ENCODE peak calls at places on chromosomes 7 and 10, in seven cellular contexts. One of them, this sample, is unnamed.

GRCh38 chr10:129788211-129788610 is 175.9 kb downstream of the EBF3 start:
- DNase-seq in neuronal stem cell: no peak
- DNase-seq in H9: no peak
- DNase-seq in neural progenitor cell: no peak
- DNase-seq in fibroblast of lung: no peak
- DNase-seq in GM23338: no peak
- DNase-seq in IMR-90: no peak
- DNase-seq in this sample: no peak

GRCh38 chr7:25360471-25360870 is 132.2 kb upstream of the NPVF start:
- DNase-seq in H9: no peak
- DNase-seq in fibroblast of lung: no peak
- DNase-seq in neural progenitor cell: no peak
- DNase-seq in IMR-90: no peak
- DNase-seq in neuronal stem cell: no peak
- DNase-seq in GM23338: no peak
- DNase-seq in this sample: no peak

GRCh38 chr7:106177738-106178592 is 65.9 kb upstream of the SYPL1 start:
- DNase-seq in GM23338: no peak
- DNase-seq in fibroblast of lung: no peak
- DNase-seq in neuronal stem cell: no peak
- DNase-seq in H9: no peak
- DNase-seq in IMR-90: no peak
- DNase-seq in neural progenitor cell: no peak
- DNase-seq in this sample: no peak

GRCh38 chr7:66070222-66070621 is 5.4 kb upstream of the ASL start:
- DNase-seq in H9: no peak
- DNase-seq in fibroblast of lung: peak
- DNase-seq in neuronal stem cell: no peak
- DNase-seq in GM23338: no peak
- DNase-seq in neural progenitor cell: no peak
- DNase-seq in IMR-90: no peak
- DNase-seq in this sample: no peak

GRCh38 chr7:44796034-44796503 is 412 bp upstream of the PPIA start:
- DNase-seq in IMR-90: peak
- DNase-seq in neural progenitor cell: peak
- DNase-seq in neuronal stem cell: no peak
- DNase-seq in fibroblast of lung: peak
- DNase-seq in GM23338: peak
- DNase-seq in H9: no peak
- DNase-seq in this sample: peak

GRCh38 chr7:38704751-38705150 is 73.6 kb upstream of the AMPH start:
- DNase-seq in neural progenitor cell: no peak
- DNase-seq in H9: no peak
- DNase-seq in IMR-90: no peak
- DNase-seq in fibroblast of lung: no peak
- DNase-seq in GM23338: no peak
- DNase-seq in neuronal stem cell: no peak
- DNase-seq in this sample: no peak

GRCh38 chr7:157641866-157642265 is 305.1 kb downstream of the DNAJB6 start:
- DNase-seq in H9: no peak
- DNase-seq in GM23338: no peak
- DNase-seq in IMR-90: no peak
- DNase-seq in fibroblast of lung: no peak
- DNase-seq in neuronal stem cell: no peak
- DNase-seq in neural progenitor cell: no peak
- DNase-seq in this sample: no peak

GRCh38 chr10:78185693-78186055 is 152.0 kb downstream of the RPS24 start:
- DNase-seq in fibroblast of lung: no peak
- DNase-seq in GM23338: no peak
- DNase-seq in neural progenitor cell: no peak
- DNase-seq in H9: no peak
- DNase-seq in neuronal stem cell: no peak
- DNase-seq in IMR-90: no peak
- DNase-seq in this sample: no peak

GRCh38 chr10:29646960-29647431 is 12.2 kb upstream of the SVIL start:
- DNase-seq in fibroblast of lung: peak
- DNase-seq in GM23338: no peak
- DNase-seq in H9: no peak
- DNase-seq in neural progenitor cell: no peak
- DNase-seq in neuronal stem cell: no peak
- DNase-seq in IMR-90: peak
- DNase-seq in this sample: no peak

GRCh38 chr7:83456413-83456812 is 192.5 kb downstream of the SEMA3E start:
- DNase-seq in IMR-90: no peak
- DNase-seq in neuronal stem cell: no peak
- DNase-seq in GM23338: no peak
- DNase-seq in neural progenitor cell: no peak
- DNase-seq in fibroblast of lung: no peak
- DNase-seq in H9: no peak
- DNase-seq in this sample: no peak
- H2AFZ ChIP-seq in IMR-90: no peak
- H2AFZ ChIP-seq in neuronal stem cell: no peak
- H2AFZ ChIP-seq in GM23338: no peak
- H2AFZ ChIP-seq in neural progenitor cell: no peak
- H2AFZ ChIP-seq in fibroblast of lung: no peak
- H2AFZ ChIP-seq in H9: no peak
- H2AFZ ChIP-seq in this sample: no peak

DNA sequence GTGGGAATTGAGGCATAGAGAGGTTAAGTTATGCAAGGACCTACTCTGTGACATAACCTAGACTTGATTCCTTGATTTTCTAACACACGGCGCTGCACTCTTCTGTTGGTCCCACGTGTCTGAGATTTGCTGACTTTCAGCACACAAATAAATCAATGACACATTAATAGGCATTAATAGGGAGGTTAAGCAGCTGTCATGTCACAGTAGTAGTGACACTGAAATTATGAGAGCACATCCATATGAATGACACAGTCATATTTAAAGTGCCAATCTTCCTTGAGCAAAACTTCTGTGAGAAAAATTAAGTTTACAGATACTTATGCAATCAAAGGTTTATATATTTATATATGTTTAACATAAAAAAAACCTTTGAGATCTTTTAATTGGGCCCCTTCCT is 805.4 kb upstream of the SORCS1 start:
- DNase-seq in neural progenitor cell: no peak
- DNase-seq in neuronal stem cell: no peak
- DNase-seq in H9: no peak
- DNase-seq in IMR-90: no peak
- DNase-seq in GM23338: no peak
- DNase-seq in fibroblast of lung: no peak
- DNase-seq in this sample: no peak
- H2AFZ ChIP-seq in neural progenitor cell: no peak
- H2AFZ ChIP-seq in neuronal stem cell: no peak
- H2AFZ ChIP-seq in H9: no peak
- H2AFZ ChIP-seq in IMR-90: no peak
- H2AFZ ChIP-seq in GM23338: no peak
- H2AFZ ChIP-seq in fibroblast of lung: no peak
- H2AFZ ChIP-seq in this sample: no peak

GRCh38 chr7:40749877-40750276 is 615.1 kb downstream of the SUGCT start:
- DNase-seq in H9: no peak
- DNase-seq in GM23338: peak
- DNase-seq in neural progenitor cell: no peak
- DNase-seq in IMR-90: peak
- DNase-seq in fibroblast of lung: peak
- DNase-seq in neuronal stem cell: no peak
- DNase-seq in this sample: no peak
- H2AFZ ChIP-seq in H9: no peak
- H2AFZ ChIP-seq in GM23338: no peak
- H2AFZ ChIP-seq in neural progenitor cell: peak
- H2AFZ ChIP-seq in IMR-90: no peak
- H2AFZ ChIP-seq in fibroblast of lung: no peak
- H2AFZ ChIP-seq in neuronal stem cell: no peak
- H2AFZ ChIP-seq in this sample: no peak

DNA sequence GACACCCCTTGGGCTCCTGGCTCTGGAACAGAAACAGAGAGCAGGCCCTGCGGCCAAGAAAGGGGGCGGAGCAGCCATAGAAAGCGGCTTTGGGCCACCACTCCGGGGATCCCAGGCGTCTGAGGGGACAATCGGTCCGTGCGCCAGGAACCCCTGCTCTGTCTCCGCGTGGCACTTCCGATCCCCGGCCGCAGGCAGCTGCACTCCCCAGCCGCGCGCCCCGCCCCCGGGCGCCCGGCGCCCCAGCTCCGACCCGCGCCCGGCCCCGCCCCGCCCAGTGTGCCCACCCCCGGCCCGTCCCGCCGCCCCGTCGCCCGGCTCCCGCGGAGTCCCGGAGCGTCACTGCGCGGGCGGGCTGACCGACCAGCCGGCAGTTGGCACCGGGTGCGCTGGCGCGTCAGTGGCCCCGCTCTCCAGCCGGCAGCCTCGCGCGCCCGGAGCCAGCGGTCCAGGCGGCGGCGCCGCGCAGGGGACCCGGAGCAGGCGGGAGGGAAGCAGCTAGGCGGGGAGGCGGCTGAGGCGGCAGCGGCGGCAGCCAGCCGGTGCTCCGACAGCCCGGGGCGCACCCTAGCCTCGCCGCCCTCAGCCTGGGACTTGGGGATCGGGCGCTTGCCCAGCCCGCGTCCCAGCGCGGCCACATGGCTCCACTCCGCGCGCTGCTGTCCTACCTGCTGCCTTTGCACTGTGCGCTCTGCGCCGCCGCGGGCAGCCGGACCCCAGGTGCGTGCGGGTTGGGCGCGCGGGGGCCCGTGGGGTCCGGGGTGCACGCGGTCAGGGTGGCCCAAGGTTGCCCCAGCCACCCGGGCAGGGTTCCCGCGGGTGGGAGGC is at the start of gene ADAMTS14:
- DNase-seq in neuronal stem cell: peak
- DNase-seq in fibroblast of lung: peak
- DNase-seq in neural progenitor cell: peak
- DNase-seq in GM23338: peak
- DNase-seq in H9: peak
- DNase-seq in IMR-90: no peak
- DNase-seq in this sample: peak
- H2AFZ ChIP-seq in neuronal stem cell: peak
- H2AFZ ChIP-seq in fibroblast of lung: no peak
- H2AFZ ChIP-seq in neural progenitor cell: peak
- H2AFZ ChIP-seq in GM23338: peak
- H2AFZ ChIP-seq in H9: no peak
- H2AFZ ChIP-seq in IMR-90: peak
- H2AFZ ChIP-seq in this sample: peak

GRCh38 chr10:60311821-60312220 is 77.9 kb downstream of the ANK3 start:
- DNase-seq in neuronal stem cell: no peak
- DNase-seq in fibroblast of lung: no peak
- DNase-seq in neural progenitor cell: no peak
- DNase-seq in H9: no peak
- DNase-seq in IMR-90: no peak
- DNase-seq in GM23338: no peak
- DNase-seq in this sample: no peak
- H2AFZ ChIP-seq in neuronal stem cell: no peak
- H2AFZ ChIP-seq in fibroblast of lung: no peak
- H2AFZ ChIP-seq in neural progenitor cell: no peak
- H2AFZ ChIP-seq in H9: no peak
- H2AFZ ChIP-seq in IMR-90: no peak
- H2AFZ ChIP-seq in GM23338: no peak
- H2AFZ ChIP-seq in this sample: no peak

GRCh38 chr10:128150045-128150493 is 23.8 kb upstream of the MKI67 start:
- DNase-seq in fibroblast of lung: peak
- DNase-seq in GM23338: peak
- DNase-seq in neuronal stem cell: peak
- DNase-seq in H9: peak
- DNase-seq in IMR-90: peak
- DNase-seq in neural progenitor cell: peak
- DNase-seq in this sample: no peak

GRCh38 chr10:128147669-128148068 is 21.4 kb upstream of the MKI67 start:
- DNase-seq in GM23338: no peak
- DNase-seq in fibroblast of lung: peak
- DNase-seq in neuronal stem cell: no peak
- DNase-seq in IMR-90: peak
- DNase-seq in H9: no peak
- DNase-seq in neural progenitor cell: no peak
- DNase-seq in this sample: no peak

GRCh38 chr10:128150551-128150950 is 24.3 kb upstream of the MKI67 start:
- DNase-seq in H9: no peak
- DNase-seq in fibroblast of lung: no peak
- DNase-seq in neural progenitor cell: peak
- DNase-seq in neuronal stem cell: no peak
- DNase-seq in GM23338: peak
- DNase-seq in IMR-90: no peak
- DNase-seq in this sample: no peak

GRCh38 chr10:128151031-128151430 is 24.8 kb upstream of the MKI67 start:
- DNase-seq in IMR-90: no peak
- DNase-seq in neuronal stem cell: no peak
- DNase-seq in H9: no peak
- DNase-seq in fibroblast of lung: no peak
- DNase-seq in neural progenitor cell: peak
- DNase-seq in GM23338: peak
- DNase-seq in this sample: no peak

GRCh38 chr10:128149267-128149666 is 23.0 kb upstream of the MKI67 start:
- DNase-seq in H9: no peak
- DNase-seq in neural progenitor cell: no peak
- DNase-seq in fibroblast of lung: no peak
- DNase-seq in neuronal stem cell: no peak
- DNase-seq in GM23338: no peak
- DNase-seq in IMR-90: no peak
- DNase-seq in this sample: no peak
- H2AFZ ChIP-seq in H9: no peak
- H2AFZ ChIP-seq in neural progenitor cell: peak
- H2AFZ ChIP-seq in fibroblast of lung: no peak
- H2AFZ ChIP-seq in neuronal stem cell: peak
- H2AFZ ChIP-seq in GM23338: peak
- H2AFZ ChIP-seq in IMR-90: peak
- H2AFZ ChIP-seq in this sample: no peak

DNA sequence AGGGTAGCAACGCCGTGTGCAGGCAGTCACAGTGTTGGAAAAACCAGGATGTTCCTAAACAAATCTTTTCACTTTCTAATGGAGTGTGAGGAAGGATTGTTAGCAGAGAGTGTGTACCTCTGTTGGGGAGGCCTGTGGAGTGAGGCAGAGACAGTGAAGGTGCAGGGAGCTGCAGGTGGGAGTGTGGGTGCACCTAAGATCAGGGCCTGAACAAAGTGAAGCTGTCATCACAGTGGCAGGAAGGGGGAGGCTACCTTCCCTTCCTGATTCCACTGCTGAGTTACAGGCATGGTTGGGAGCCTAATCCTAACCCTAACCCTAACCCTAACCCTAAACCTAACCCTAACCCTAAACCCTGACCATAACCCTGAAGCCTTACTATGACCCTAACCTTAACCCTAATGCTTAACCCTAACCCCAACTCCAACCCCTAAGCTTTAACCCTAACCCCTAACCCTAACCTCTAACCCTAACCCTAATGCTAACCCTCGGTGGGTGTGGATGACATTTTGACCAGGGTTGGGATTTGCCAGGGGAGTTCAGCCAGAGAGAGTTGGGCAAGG is 158.8 kb upstream of the KLF6 start:
- DNase-seq in H9: no peak
- DNase-seq in neuronal stem cell: no peak
- DNase-seq in IMR-90: no peak
- DNase-seq in neural progenitor cell: no peak
- DNase-seq in fibroblast of lung: no peak
- DNase-seq in GM23338: no peak
- DNase-seq in this sample: no peak
- H2AFZ ChIP-seq in H9: no peak
- H2AFZ ChIP-seq in neuronal stem cell: no peak
- H2AFZ ChIP-seq in IMR-90: peak
- H2AFZ ChIP-seq in neural progenitor cell: no peak
- H2AFZ ChIP-seq in fibroblast of lung: no peak
- H2AFZ ChIP-seq in GM23338: no peak
- H2AFZ ChIP-seq in this sample: no peak

GRCh38 chr7:41835977-41836530 is 133.2 kb upstream of the INHBA start:
- DNase-seq in fibroblast of lung: peak
- DNase-seq in neural progenitor cell: no peak
- DNase-seq in IMR-90: no peak
- DNase-seq in H9: no peak
- DNase-seq in neuronal stem cell: no peak
- DNase-seq in GM23338: no peak
- DNase-seq in this sample: no peak
- H2AFZ ChIP-seq in fibroblast of lung: no peak
- H2AFZ ChIP-seq in neural progenitor cell: no peak
- H2AFZ ChIP-seq in IMR-90: no peak
- H2AFZ ChIP-seq in H9: no peak
- H2AFZ ChIP-seq in neuronal stem cell: no peak
- H2AFZ ChIP-seq in GM23338: peak
- H2AFZ ChIP-seq in this sample: no peak

This sample was measured in PC-9.